ENCODE peak calls at places on chromosomes 5 and 9, in seven cellular contexts. W is GM03348; A is T follicular helper cell; B is Peyer's patch; G is activated naive CD4-positive, alpha-beta T cell treated with anti-CD3 and anti-CD28 coated beads, Interleukin-2, amount 50 U/mL, for 16 hours; D is stimulated activated CD8-positive, alpha-beta memory T cell treated with anti-CD3 and anti-CD28 coated beads, Interleukin-15, amount 100 ng/mL, for 48 hours; J is left lobe of liver. R is an unnamed sample.

GRCh38 chr5:95988094-95988493 is 26.4 kb upstream of the ELL2 start:
- DNase-seq in W (no peak), A (no peak), B (no peak), G (no peak), D (no peak), J (no peak), R (no peak)

GRCh38 chr5:66247176-66247960 is 103.3 kb downstream of the SREK1 start:
- DNase-seq in W (peak), A (no peak), B (no peak), G (no peak), D (no peak), J (no peak), R (no peak)

GRCh38 chr5:179754024-179754423 is 21.4 kb downstream of the MAML1 start:
- DNase-seq in W (no peak), A (no peak), B (no peak), G (no peak), D (no peak), J (no peak), R (no peak)

GRCh38 chr9:34375901-34376595 is 650 bp downstream of the MYORG start:
- DNase-seq in W (peak), A (no peak), B (peak), G (peak), D (no peak), J (peak), R (peak)

GRCh38 chr5:136525546-136525945 is 160.2 kb upstream of the TRPC7 start:
- DNase-seq in W (no peak), A (no peak), B (no peak), G (no peak), D (no peak), J (no peak), R (no peak)

GRCh38 chr5:127053049-127053448 is 20.3 kb downstream of the C5orf63 start:
- DNase-seq in W (no peak), A (no peak), B (no peak), G (no peak), D (no peak), J (no peak), R (no peak)

GRCh38 chr5:169641253-169641652 is 4.2 kb downstream of the DOCK2 start:
- DNase-seq in W (peak), A (no peak), B (no peak), G (no peak), D (no peak), J (no peak), R (no peak)

GRCh38 chr9:124841422-124841821 is 11.8 kb upstream of the WDR38 start:
- DNase-seq in W (no peak), A (no peak), B (no peak), G (no peak), D (no peak), J (no peak), R (no peak)

GRCh38 chr9:98708103-98708932 is 417 bp downstream of the GABBR2 start:
- DNase-seq in W (peak), A (no peak), B (no peak), G (no peak), D (no peak), J (no peak), R (no peak)

GRCh38 chr5:943874-944620 is 51.4 kb downstream of the TRIP13 start:
- DNase-seq in W (no peak), A (no peak), B (no peak), G (no peak), D (no peak), J (no peak), R (no peak)

GRCh38 chr9:106025449-106025848 is 331.1 kb downstream of the TMEM38B start:
- DNase-seq in W (no peak), A (no peak), B (no peak), G (no peak), D (no peak), J (no peak), R (no peak)

GRCh38 chr5:61386062-61386800 is 54.2 kb downstream of the ZSWIM6 start:
- DNase-seq in W (no peak), A (no peak), B (no peak), G (no peak), D (no peak), J (no peak), R (no peak)

GRCh38 chr5:123097871-123098735 is 9.1 kb downstream of the PRDM6 start:
- DNase-seq in W (no peak), A (no peak), B (no peak), G (no peak), D (no peak), J (no peak), R (no peak)

GRCh38 chr5:73747696-73748380 is 121.8 kb downstream of the ARHGEF28 start:
- DNase-seq in W (no peak), A (no peak), B (no peak), G (no peak), D (no peak), J (no peak), R (no peak)

GRCh38 chr9:135476981-135477380 is 2.6 kb upstream of the PPP1R26 start:
- DNase-seq in W (peak), A (no peak), B (no peak), G (no peak), D (no peak), J (no peak), R (no peak)

R was measured in GDM1.